ENCODE peak calls at places on chromosomes 1 and 21, in four cellular contexts. C, O, T and X are unnamed samples.

GRCh38 chr1:92882817-92883216 is 51.0 kb downstream of the RPL5 start:
- DNase-seq in C (no peak), O (peak; percentile 45), T (peak; percentile 58), X (no peak)

GRCh38 chr1:43373034-43373940 is 5.5 kb upstream of the ELOVL1 start:
- DNase-seq in C (no peak), O (no peak), T (no peak), X (no peak)

GRCh38 chr1:121452484-121452883 is 267.7 kb downstream of the SRGAP2C start:
- DNase-seq in C (no peak), O (no peak), T (no peak), X (no peak)

GRCh38 chr21:30480145-30480544 is at the start of gene KRTAP19-1:
- DNase-seq in C (no peak), O (no peak), T (no peak), X (no peak)

GRCh38 chr1:38000529-38001453 is 4.5 kb downstream of the FHL3 start:
- DNase-seq in C (peak; percentile 74), O (no peak), T (no peak), X (no peak)

GRCh38 chr21:42654179-42654912 is 925 bp downstream of the PDE9A start:
- DNase-seq in C (no peak), O (no peak), T (no peak), X (no peak)

GRCh38 chr1:31855038-31855845 is 39.4 kb upstream of the SPOCD1 start:
- DNase-seq in C (peak; percentile 27), O (no peak), T (no peak), X (no peak)

GRCh38 chr1:197268012-197268411 is at the start of gene CRB1:
- DNase-seq in C (no peak), O (no peak), T (no peak), X (no peak)

GRCh38 chr1:66446261-66447001 is 87.5 kb upstream of the SGIP1 start:
- DNase-seq in C (no peak), O (no peak), T (peak; percentile 28), X (no peak)

GRCh38 chr1:155003227-155003765 is 694 bp downstream of the ZBTB7B start:
- DNase-seq in C (no peak), O (no peak), T (no peak), X (no peak)

GRCh38 chr1:201261771-201262547 is 21.3 kb upstream of the PKP1 start:
- DNase-seq in C (no peak), O (no peak), T (no peak), X (no peak)

GRCh38 chr1:9942399-9942938 is 722 bp downstream of the LZIC start:
- DNase-seq in C (peak; percentile 10), O (no peak), T (peak; percentile 24), X (no peak)

GRCh38 chr21:36980280-36981048 is 14.0 kb upstream of the HLCS start:
- DNase-seq in C (no peak), O (no peak), T (no peak), X (no peak)

GRCh38 chr1:3902111-3902511 is 2.0 kb upstream of the C1orf174 start:
- DNase-seq in C (no peak), O (peak; percentile 23), T (peak; percentile 39), X (no peak)

GRCh38 chr1:203286161-203286984 is 18.9 kb upstream of the BTG2 start:
- DNase-seq in C (no peak), O (no peak), T (no peak), X (no peak)

GRCh38 chr1:43801203-43801602 is 93.9 kb downstream of the ST3GAL3 start:
- DNase-seq in C (no peak), O (no peak), T (no peak), X (no peak)

GRCh38 chr1:23483327-23484252 is at the start of gene ASAP3:
- DNase-seq in C (no peak), O (no peak), T (peak; percentile 25), X (no peak)

GRCh38 chr1:233229291-233229690 is 66.2 kb downstream of the PCNX2 start:
- DNase-seq in C (no peak), O (no peak), T (no peak), X (no peak)

GRCh38 chr1:145992502-145992936 is 3.9 kb downstream of the TXNIP start:
- DNase-seq in C (no peak), O (no peak), T (no peak), X (no peak)

GRCh38 chr21:27425172-27425571 is 458.3 kb upstream of the ADAMTS5 start:
- DNase-seq in C (no peak), O (no peak), T (no peak), X (no peak)

GRCh38 chr21:41189147-41189538 is 21.2 kb downstream of the BACE2 start:
- DNase-seq in C (no peak), O (no peak), T (no peak), X (no peak)

GRCh38 chr1:158962983-158963382 is 31.6 kb downstream of the PYHIN1 start:
- DNase-seq in C (no peak), O (no peak), T (no peak), X (no peak)

GRCh38 chr1:24294757-24295371 is 24.3 kb upstream of the GRHL3 start:
- DNase-seq in C (no peak), O (no peak), T (no peak), X (no peak)

DNA sequence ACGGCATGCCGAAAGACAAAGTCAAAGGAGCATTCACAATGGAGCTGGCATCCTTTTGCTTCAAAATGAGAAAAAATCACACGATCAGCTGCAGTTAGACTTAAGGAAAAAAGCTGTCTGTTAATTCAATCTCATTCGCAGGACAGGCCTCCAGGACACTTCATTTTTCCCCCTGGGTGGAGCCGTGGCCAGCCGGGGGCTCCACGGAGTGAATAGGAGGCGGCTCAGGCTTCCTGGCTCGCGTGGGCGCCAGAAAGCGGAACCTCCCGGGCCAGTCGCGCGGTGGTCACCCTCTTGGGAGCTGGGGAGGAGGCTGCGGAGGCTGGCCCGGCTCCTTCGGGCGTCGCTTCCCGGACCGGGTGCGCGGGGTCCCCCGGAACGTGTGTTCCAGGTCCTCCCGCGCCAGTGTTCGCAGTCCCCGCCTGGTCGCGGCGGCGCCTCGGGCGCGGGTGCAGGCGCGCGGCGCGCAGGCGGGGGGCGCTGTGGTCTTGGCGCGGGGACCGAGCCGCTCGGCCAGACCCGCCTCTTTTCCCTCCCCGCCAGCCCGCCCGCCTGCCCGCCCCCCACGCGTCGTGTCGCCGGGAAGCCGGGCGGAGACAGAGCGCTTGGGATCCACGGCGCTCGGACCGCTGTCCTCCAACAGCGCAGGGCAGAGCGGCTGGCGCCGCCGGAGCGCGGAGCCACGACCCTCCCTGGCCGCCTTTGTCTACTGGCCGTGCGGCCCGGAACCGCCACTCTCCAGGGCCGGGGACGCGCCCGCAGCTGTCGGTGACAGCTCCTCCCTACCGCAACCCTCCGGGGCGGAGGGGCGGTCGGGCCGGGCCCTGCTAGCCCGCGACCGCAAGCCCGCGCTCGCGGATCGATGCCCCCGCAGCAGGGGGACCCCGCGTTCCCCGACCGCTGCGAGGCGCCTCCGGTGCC is at the start of gene RHOU:
- DNase-seq in C (no peak), O (peak; percentile 57), T (peak; percentile 57), X (peak; percentile 42)
- TF ChIP-seq CTCF in C (peak; percentile 39), O (peak; percentile 36), T (peak; percentile 73), X (peak; percentile 4)

GRCh38 chr1:171142081-171142450 is 43.0 kb upstream of the FMO2 start:
- DNase-seq in C (peak; percentile 36), O (no peak), T (no peak), X (no peak)

GRCh38 chr1:171141336-171142051 is 43.6 kb upstream of the FMO2 start:
- DNase-seq in C (peak; percentile 96), O (no peak), T (no peak), X (no peak)

GRCh38 chr1:171140466-171140865 is 44.6 kb upstream of the FMO2 start:
- DNase-seq in C (no peak), O (no peak), T (no peak), X (no peak)

GRCh38 chr1:171139890-171140289 is 45.2 kb upstream of the FMO2 start:
- DNase-seq in C (no peak), O (no peak), T (no peak), X (no peak)

DNA sequence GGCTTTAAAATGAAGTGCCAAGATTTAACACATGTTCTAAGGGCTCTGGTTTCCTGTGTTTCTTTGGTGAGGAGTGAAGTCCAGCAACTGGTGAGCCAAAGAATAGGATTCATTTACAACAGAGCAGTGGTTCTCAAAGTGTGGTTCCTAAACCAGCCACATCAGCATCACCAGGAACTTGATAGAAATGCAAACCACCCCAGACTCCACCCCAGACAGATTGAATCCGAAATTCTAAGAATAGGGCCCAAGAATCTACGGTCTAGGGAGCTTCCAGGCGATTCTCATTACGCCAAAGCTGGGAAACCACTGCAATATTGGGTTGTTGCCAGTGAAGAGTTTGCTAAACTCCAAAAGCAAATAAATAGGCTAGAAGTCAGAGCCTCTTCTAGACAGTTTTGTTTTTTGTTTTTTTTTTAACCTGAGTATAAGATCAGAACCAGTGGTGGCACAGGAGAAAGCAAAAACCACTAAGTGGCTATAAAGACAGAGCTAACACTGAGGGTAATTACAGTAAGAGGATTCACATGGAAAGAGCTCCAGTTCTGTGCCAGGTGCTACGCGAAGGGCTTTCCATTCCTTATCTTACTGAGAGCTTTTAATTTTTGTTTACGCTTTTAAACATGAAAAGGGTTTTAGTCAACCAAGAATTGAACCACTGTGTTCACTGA is 42.5 kb upstream of the FMO2 start:
- DNase-seq in C (peak; percentile 37), O (no peak), T (no peak), X (no peak)
- TF ChIP-seq CTCF in C (no peak), O (no peak), T (no peak), X (no peak)

GRCh38 chr1:68594851-68595250 is 98.0 kb upstream of the DEPDC1 start:
- DNase-seq in C (no peak), O (no peak), T (no peak), X (no peak)

GRCh38 chr1:68600049-68600661 is 103.3 kb upstream of the DEPDC1 start:
- DNase-seq in C (no peak), O (no peak), T (no peak), X (no peak)
- TF ChIP-seq CTCF in C (peak; percentile 71), O (no peak), T (no peak), X (no peak)

GRCh38 chr1:79877086-79877485 is 870.6 kb upstream of the ADGRL4 start:
- DNase-seq in C (no peak), O (no peak), T (no peak), X (no peak)

GRCh38 chr1:79875187-79875586 is 868.7 kb upstream of the ADGRL4 start:
- DNase-seq in C (no peak), O (no peak), T (no peak), X (no peak)

DNA sequence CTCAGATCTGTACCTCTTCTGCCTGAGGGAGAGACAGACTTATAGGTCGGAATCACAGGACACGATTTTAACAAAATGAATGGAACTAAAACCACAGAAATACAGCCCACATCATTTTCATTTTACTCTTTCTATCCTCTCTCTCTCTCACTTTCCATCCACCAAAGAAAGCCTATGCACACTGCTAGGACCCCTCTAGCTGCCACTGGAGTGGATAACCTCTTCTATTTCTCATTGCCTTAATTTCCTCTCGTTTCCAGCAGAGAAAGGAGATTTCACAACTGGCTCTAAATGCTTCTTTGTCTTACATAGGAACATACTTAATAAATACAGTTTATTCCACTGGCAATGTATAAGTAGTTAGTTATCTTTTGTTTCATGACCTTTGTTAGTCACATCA is 867.8 kb upstream of the ADGRL4 start:
- DNase-seq in C (no peak), O (no peak), T (no peak), X (no peak)
- TF ChIP-seq CTCF in C (no peak), O (no peak), T (no peak), X (no peak)

GRCh38 chr1:12565966-12566352 is 52.1 kb downstream of the DHRS3 start:
- DNase-seq in C (no peak), O (no peak), T (no peak), X (no peak)
- TF ChIP-seq CTCF in C (no peak), O (no peak), T (no peak), X (no peak)

GRCh38 chr1:156746716-156747631 is 4.5 kb downstream of the HDGF start:
- DNase-seq in C (peak; percentile 76), O (peak; percentile 44), T (peak; percentile 79), X (peak; percentile 90)
- TF ChIP-seq CTCF in C (peak; percentile 38), O (no peak), T (no peak), X (no peak)